ENCODE peak calls at places on chromosomes 13 and 19, in six cellular contexts. E is heart left ventricle, I is fibroblast of lung, X is mucosa of descending colon, C is Peyer's patch, T is body of pancreas. O is an unnamed sample.

GRCh38 chr19:51587264-51588191 is 16.4 kb downstream of the ZNF175 start:
- DNase-seq in E (no peak), I (no peak), X (no peak), C (no peak), T (no peak), O (no peak)

GRCh38 chr13:51547425-51548176 is 36.7 kb upstream of the WDFY2 start:
- DNase-seq in E (no peak), I (no peak), X (no peak), C (no peak), T (no peak), O (no peak)

GRCh38 chr13:28590450-28590849 is 68.5 kb upstream of the POMP start:
- DNase-seq in E (no peak), I (no peak), X (no peak), C (no peak), T (no peak), O (no peak)

GRCh38 chr13:41700790-41701310 is 243.5 kb downstream of the RGCC start:
- DNase-seq in E (peak), I (peak), X (peak), C (no peak), T (peak), O (no peak)

GRCh38 chr13:30340367-30341184 is 33.2 kb upstream of the KATNAL1 start:
- DNase-seq in E (peak), I (peak), X (peak), C (no peak), T (peak), O (no peak)

GRCh38 chr19:12664406-12665280 is 1.9 kb downstream of the MAN2B1 start:
- DNase-seq in E (no peak), I (no peak), X (peak), C (no peak), T (no peak), O (no peak)

GRCh38 chr13:95579303-95579702 is 26.8 kb downstream of the CLDN10 start:
- DNase-seq in E (no peak), I (no peak), X (no peak), C (no peak), T (no peak), O (no peak)

GRCh38 chr13:30266751-30267150 is 40.6 kb downstream of the KATNAL1 start:
- DNase-seq in E (no peak), I (no peak), X (no peak), C (no peak), T (no peak), O (no peak)

GRCh38 chr19:43763473-43763939 is 8.7 kb upstream of the SMG9 start:
- DNase-seq in E (no peak), I (no peak), X (no peak), C (no peak), T (peak), O (no peak)

GRCh38 chr13:77359171-77359570 is 32.3 kb upstream of the MYCBP2 start:
- DNase-seq in E (no peak), I (no peak), X (no peak), C (no peak), T (no peak), O (no peak)

GRCh38 chr19:33225458-33225925 is at the start of gene SLC7A10:
- DNase-seq in E (no peak), I (no peak), X (no peak), C (no peak), T (no peak), O (no peak)

GRCh38 chr13:46149272-46150133 is 32.5 kb downstream of the LCP1 start:
- DNase-seq in E (no peak), I (no peak), X (no peak), C (no peak), T (no peak), O (no peak)

GRCh38 chr19:54608205-54608604 is 14.8 kb downstream of the LILRA1 start:
- DNase-seq in E (no peak), I (no peak), X (no peak), C (no peak), T (no peak), O (no peak)

GRCh38 chr13:104993708-104994107 is 1541.8 kb downstream of the EFNB2 start:
- DNase-seq in E (no peak), I (no peak), X (no peak), C (no peak), T (no peak), O (no peak)

GRCh38 chr19:38898788-38899446 is 501 bp downstream of the SIRT2 start:
- DNase-seq in E (no peak), I (peak), X (no peak), C (no peak), T (no peak), O (peak)

GRCh38 chr13:109924376-109924775 is 138.0 kb upstream of the IRS2 start:
- DNase-seq in E (no peak), I (no peak), X (no peak), C (no peak), T (no peak), O (no peak)

GRCh38 chr13:111281751-111282311 is 38.6 kb upstream of the TEX29 start:
- DNase-seq in E (peak), I (peak), X (no peak), C (no peak), T (peak), O (no peak)

GRCh38 chr19:17841810-17842662 is 5.7 kb downstream of the JAK3 start:
- DNase-seq in E (peak), I (peak), X (peak), C (peak), T (peak), O (peak)

GRCh38 chr13:37700887-37701286 is 102.3 kb upstream of the POSTN start:
- DNase-seq in E (no peak), I (peak), X (no peak), C (no peak), T (no peak), O (no peak)

GRCh38 chr13:28684257-28684656 is 25.3 kb downstream of the POMP start:
- DNase-seq in E (no peak), I (no peak), X (peak), C (no peak), T (no peak), O (no peak)

GRCh38 chr13:77898097-77898496 is 20.5 kb downstream of the EDNRB start:
- DNase-seq in E (no peak), I (peak), X (no peak), C (no peak), T (no peak), O (no peak)

GRCh38 chr13:103788061-103788652 is 721.9 kb upstream of the SLC10A2 start:
- DNase-seq in E (no peak), I (peak), X (peak), C (no peak), T (no peak), O (no peak)

GRCh38 chr19:10262771-10263170 is 8.1 kb upstream of the ICAM1 start:
- DNase-seq in E (no peak), I (no peak), X (no peak), C (no peak), T (no peak), O (no peak)

GRCh38 chr13:114112826-114113322 is 19.5 kb downstream of the RASA3 start:
- DNase-seq in E (no peak), I (no peak), X (peak), C (no peak), T (no peak), O (no peak)

GRCh38 chr19:36604656-36605100 is 435 bp upstream of the ZNF382 start:
- DNase-seq in E (peak), I (peak), X (peak), C (peak), T (peak), O (peak)

GRCh38 chr13:30364876-30365275 is 57.4 kb upstream of the UBE2L5 start:
- DNase-seq in E (no peak), I (no peak), X (no peak), C (no peak), T (no peak), O (no peak)

GRCh38 chr13:36337938-36338337 is 8.3 kb downstream of the SPART start:
- DNase-seq in E (no peak), I (no peak), X (no peak), C (no peak), T (no peak), O (no peak)

GRCh38 chr13:93270769-93271753 is 44.5 kb downstream of the GPC6 start:
- DNase-seq in E (no peak), I (no peak), X (no peak), C (no peak), T (no peak), O (no peak)

GRCh38 chr13:102729560-102730275 is 34.9 kb upstream of the METTL21C start:
- DNase-seq in E (no peak), I (peak), X (no peak), C (no peak), T (no peak), O (no peak)

GRCh38 chr13:112210401-112210800 is 143.5 kb downstream of the SOX1 start:
- DNase-seq in E (no peak), I (no peak), X (no peak), C (no peak), T (no peak), O (no peak)

GRCh38 chr19:33905937-33906577 is 109.4 kb downstream of the KCTD15 start:
- DNase-seq in E (peak), I (no peak), X (peak), C (no peak), T (peak), O (peak)

GRCh38 chr13:105763851-105764250 is 771.6 kb downstream of the EFNB2 start:
- DNase-seq in E (no peak), I (peak), X (no peak), C (no peak), T (no peak), O (no peak)

GRCh38 chr13:102128216-102128800 is 273.5 kb downstream of the FGF14 start:
- DNase-seq in E (no peak), I (peak), X (no peak), C (no peak), T (no peak), O (no peak)

GRCh38 chr13:79457948-79458347 is 23.0 kb upstream of the NDFIP2 start:
- DNase-seq in E (no peak), I (peak), X (no peak), C (no peak), T (no peak), O (no peak)

GRCh38 chr13:112968910-112969691 is at the start of gene MCF2L:
- DNase-seq in E (peak), I (peak), X (peak), C (peak), T (peak), O (peak)

GRCh38 chr13:20387441-20387971 is 138.2 kb downstream of the CRYL1 start:
- DNase-seq in E (no peak), I (no peak), X (no peak), C (no peak), T (no peak), O (peak)

GRCh38 chr13:26558912-26559485 is 1.5 kb downstream of the WASF3 start:
- DNase-seq in E (no peak), I (no peak), X (no peak), C (no peak), T (no peak), O (no peak)

GRCh38 chr13:26557051-26557392 is 461 bp upstream of the WASF3 start:
- DNase-seq in E (no peak), I (no peak), X (no peak), C (no peak), T (no peak), O (no peak)

GRCh38 chr13:26558074-26558805 is 757 bp downstream of the WASF3 start:
- DNase-seq in E (peak), I (peak), X (no peak), C (no peak), T (no peak), O (no peak)

GRCh38 chr13:26555413-26555812 is 2.1 kb upstream of the WASF3 start:
- DNase-seq in E (no peak), I (no peak), X (no peak), C (no peak), T (no peak), O (no peak)

DNA sequence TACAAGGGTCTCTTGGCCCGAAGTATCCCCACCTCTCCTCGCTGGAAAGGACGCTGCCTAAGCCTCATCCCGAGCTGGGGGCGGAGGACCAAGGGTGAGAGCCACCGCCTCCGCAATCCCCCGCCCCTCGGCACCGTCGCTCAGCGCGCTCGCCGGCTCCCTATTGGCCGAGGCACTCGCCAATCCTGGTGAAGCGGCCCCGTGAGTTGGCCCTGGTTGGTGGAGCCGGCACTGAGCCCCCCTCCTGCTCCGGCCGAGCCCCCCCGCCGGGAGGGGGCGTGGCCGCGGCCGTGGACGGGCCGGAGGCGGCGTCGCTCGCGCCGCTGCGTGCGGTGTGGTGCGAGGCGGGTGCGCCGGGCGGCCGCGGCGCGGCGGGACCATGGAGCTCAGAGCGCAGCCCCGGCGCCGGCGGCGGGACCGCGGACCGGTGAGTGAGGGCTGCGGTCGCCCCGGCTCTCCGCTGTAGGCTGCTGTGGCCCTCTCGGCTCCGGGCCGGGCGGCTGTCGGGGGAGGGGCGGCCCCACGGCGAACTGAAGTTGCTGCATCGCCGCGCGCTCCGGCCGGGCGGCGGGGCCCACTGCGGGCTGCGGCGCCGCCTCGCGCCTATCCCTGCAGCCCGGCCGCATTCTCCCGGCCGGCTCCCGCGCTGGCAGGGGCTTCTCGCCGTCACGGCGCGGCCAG is at the start of gene WASF3:
- DNase-seq in E (peak), I (peak), X (peak), C (peak), T (peak), O (peak)
- H3K4me3 ChIP-seq in E (peak), I (peak), X (no peak), C (peak), T (peak), O (peak)

DNA sequence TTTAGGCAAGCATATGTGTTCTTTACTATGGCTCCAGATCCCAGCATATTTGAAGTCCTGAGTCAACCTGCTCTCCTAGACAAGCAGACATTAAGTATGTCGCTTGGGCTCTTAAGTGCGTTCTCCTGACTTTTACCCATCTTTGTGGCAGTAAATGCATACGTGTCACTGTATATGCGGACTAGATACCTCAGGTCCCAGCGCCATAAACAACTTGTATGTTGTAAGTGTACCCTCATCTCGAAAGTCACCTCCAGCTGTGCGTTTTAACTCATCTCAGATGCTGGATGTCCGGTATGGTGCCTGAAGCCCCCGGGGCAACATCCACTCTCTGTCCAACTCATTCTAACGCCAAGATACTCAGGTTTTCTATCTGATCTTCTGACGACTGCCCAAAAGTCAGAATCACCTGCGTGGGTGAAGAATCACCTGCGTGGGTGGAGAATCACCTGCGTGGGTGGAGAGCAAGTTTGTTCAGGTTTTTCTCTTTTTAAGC is 1.7 kb downstream of the PTOV1 start:
- DNase-seq in E (no peak), I (no peak), X (no peak), C (no peak), T (no peak), O (no peak)
- H3K4me3 ChIP-seq in E (peak), I (peak), X (no peak), C (peak), T (no peak), O (peak)

DNA sequence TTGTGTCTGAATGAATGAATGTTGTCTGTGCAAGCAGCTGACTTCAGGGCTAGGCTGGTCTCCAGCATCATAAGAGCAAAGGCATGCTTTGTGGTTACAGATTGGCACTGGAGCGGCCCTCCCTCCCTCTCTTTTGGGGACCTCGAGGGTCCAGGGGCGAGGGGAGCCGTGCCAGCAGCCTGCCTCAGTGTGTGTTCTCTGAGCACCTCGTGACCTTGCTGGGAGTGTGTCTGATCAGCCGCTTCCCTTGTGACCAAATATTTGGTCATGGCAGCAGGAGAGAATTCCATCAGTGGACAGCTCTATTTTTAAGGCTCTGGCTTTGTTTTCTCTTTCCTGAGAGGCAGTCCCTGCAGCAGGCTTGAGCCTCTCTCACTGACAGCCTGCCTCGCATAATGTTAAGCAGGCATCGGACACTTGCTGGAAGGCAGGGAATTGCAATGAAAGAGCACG is 329.7 kb downstream of the UQCRFS1 start:
- DNase-seq in E (peak), I (peak), X (peak), C (no peak), T (peak), O (no peak)
- H3K4me3 ChIP-seq in E (peak), I (no peak), X (no peak), C (no peak), T (no peak), O (no peak)

DNA sequence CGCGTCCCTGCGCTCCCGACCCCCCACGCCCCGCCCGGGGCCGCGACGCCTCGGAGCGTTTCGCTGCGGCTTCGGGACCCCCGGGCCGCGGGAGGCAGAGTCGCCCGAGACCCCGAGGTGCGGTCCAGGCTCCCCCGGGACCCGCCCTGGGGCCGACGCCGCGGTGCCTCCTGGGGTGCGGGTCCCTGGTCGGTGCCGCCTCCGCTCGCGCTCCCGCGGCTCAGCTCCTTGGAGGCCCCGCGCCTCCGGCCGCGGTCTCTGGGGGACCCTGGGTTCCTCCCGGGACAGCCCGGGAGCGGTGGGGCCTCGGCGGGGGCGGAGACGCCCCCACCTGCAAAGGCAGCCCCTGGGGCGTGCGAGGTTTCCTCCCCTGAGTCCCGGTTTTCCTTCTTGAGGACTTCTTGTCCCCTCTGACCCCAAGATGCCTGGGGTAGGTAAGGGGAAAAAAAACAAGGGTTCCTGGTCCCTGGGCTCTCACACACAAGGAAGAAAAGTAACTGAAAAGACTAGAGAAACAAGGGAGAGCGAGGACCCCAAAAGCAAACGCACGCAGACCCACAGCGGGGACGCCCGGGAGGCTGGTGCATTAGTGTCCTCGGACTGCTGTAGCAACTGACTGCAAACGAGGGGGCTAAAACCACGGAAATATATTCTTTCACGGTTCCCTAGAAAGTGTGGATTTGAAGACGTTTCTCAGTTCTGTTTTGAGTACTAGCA is 741 bp downstream of the ZNF555 start:
- DNase-seq in E (no peak), I (no peak), X (peak), C (no peak), T (no peak), O (no peak)
- H3K4me3 ChIP-seq in E (peak), I (peak), X (peak), C (peak), T (peak), O (peak)

GRCh38 chr19:49301866-49302252 is 23.1 kb downstream of the SLC6A16 start:
- DNase-seq in E (no peak), I (no peak), X (no peak), C (no peak), T (no peak), O (no peak)

GRCh38 chr19:49297403-49297802 is 27.6 kb downstream of the SLC6A16 start:
- DNase-seq in E (no peak), I (peak), X (no peak), C (no peak), T (no peak), O (no peak)

GRCh38 chr19:49295208-49295880 is 29.6 kb downstream of the SLC6A16 start:
- DNase-seq in E (no peak), I (no peak), X (no peak), C (no peak), T (no peak), O (no peak)

DNA sequence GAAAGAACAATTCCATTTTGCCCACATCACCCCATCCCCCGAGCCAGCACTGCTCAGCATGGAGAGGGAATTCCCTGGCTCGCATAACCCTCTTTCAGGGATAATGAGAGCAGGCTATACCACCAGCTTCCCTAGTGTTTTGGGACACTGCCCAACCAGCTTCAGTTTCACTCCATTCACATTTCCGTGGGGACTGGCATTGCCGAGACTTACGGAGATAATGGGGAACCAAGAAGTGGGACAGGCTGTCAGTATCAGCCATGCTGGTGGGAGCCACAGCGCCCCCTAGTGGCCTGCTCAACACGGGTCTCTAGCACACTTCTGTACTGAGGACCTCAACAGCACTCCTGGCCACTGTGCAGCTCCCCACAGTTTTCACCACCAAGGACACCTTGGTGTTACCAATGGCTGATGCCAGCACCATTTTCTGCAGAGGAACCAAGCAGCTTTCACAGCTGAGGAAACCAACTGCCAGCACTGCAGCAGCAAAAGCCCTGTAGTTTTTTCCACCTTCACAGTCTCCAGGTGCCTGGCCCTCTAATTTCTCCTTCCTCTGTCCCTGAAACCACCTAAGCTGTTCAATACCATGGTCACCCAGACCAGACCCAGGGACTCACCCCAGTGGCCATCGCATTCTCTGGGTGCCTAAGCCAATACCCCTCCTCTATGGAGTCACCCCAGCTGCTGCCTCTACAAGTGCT is 23.7 kb downstream of the SLC6A16 start:
- DNase-seq in E (peak), I (peak), X (peak), C (peak), T (peak), O (peak)
- H3K4me3 ChIP-seq in E (no peak), I (peak), X (no peak), C (no peak), T (no peak), O (peak)